ENCODE peak calls at places on chromosomes 3 and 15, in four cellular contexts. H is adrenal gland, Y is tibial nerve, E is stomach. N is an unnamed sample.

GRCh38 chr15:74781673-74782595 is at the start of gene CSK:
- DNase-seq in H (peak; percentile 68), Y (no peak), E (peak; percentile 81), N (peak; percentile 60)

GRCh38 chr3:13344663-13345062 is 75.5 kb downstream of the NUP210 start:
- DNase-seq in H (no peak), Y (no peak), E (no peak), N (no peak)

GRCh38 chr15:68346986-68347385 is 69.4 kb downstream of the FEM1B start:
- DNase-seq in H (no peak), Y (no peak), E (no peak), N (no peak)

GRCh38 chr3:6025032-6025431 is 835.9 kb upstream of the GRM7 start:
- DNase-seq in H (no peak), Y (no peak), E (no peak), N (no peak)

GRCh38 chr3:1442271-1442670 is 349.4 kb downstream of the CNTN6 start:
- DNase-seq in H (no peak), Y (no peak), E (no peak), N (no peak)

GRCh38 chr3:159711560-159712333 is 276.9 kb upstream of the IL12A start:
- DNase-seq in H (peak; percentile 32), Y (no peak), E (no peak), N (no peak)

GRCh38 chr15:72342385-72342784 is 22.4 kb upstream of the CELF6 start:
- DNase-seq in H (no peak), Y (no peak), E (peak; percentile 32), N (no peak)

GRCh38 chr15:101689901-101690300 is 34.4 kb downstream of the TARS3 start:
- DNase-seq in H (peak; percentile 56), Y (no peak), E (no peak), N (no peak)

GRCh38 chr15:29942144-29942543 is 119.9 kb upstream of the TJP1 start:
- DNase-seq in H (no peak), Y (no peak), E (no peak), N (no peak)

GRCh38 chr3:16510620-16511319 is 2.7 kb downstream of the RFTN1 start:
- DNase-seq in H (no peak), Y (no peak), E (no peak), N (no peak)

GRCh38 chr3:172376402-172376801 is 71.9 kb downstream of the GHSR start:
- DNase-seq in H (no peak), Y (no peak), E (no peak), N (no peak)
- H3K36me3 ChIP-seq in H (no peaks in the 10 kb centered on the region), Y (peaks cover 91% of the 10 kb centered on the region), E (peaks cover 79% of the 10 kb centered on the region), N (peaks cover 43% of the 10 kb centered on the region)

GRCh38 chr15:39587910-39588530 is 7.1 kb downstream of the THBS1 start:
- DNase-seq in H (no peak), Y (no peak), E (no peak), N (no peak)
- TF ChIP-seq POLR2A in H (no peak), Y (no peak), E (no peak), N (no peak)

DNA sequence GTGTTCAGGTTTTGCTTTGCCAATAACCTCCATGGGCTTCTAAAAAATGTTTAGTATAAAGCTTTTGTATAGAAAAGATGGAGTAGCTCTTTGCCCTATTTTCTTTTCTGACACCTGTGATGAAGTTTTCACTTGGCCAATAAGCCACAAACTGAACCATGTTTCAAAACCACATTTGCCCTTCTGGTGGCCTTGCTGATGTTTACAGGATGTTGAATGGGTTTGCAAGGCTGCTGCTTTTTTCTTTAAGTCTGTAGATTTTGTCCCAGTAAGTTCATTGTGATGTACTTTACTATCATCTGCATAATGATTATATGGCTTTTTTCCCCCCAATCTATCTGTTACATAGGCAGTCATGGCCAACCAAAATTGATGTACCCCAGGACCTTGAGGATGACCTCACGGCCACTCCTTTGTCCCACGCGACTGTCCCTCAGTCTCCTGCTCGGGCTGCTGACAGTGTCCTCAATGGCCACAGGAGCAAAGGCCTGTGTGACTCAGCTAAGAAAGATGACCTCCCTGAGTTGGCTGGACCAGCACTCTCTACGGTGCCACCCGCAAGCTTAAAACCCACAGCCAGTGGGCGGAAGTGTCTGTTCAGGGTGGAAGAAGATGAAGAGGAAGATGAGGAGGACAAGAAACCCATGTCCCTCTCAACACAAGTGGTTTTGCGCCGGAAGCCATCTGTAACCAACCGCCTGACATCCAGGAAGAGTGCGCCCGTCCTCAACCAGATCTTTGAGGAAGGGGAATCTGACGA is 60.8 kb downstream of the SNRK start:
- DNase-seq in H (no peak), Y (no peak), E (no peak), N (no peak)
- H3K36me3 ChIP-seq in H (no peaks in the 10 kb centered on the region), Y (peaks cover 100% of the 10 kb centered on the region), E (peaks cover 90% of the 10 kb centered on the region), N (peaks cover 82% of the 10 kb centered on the region)

DNA sequence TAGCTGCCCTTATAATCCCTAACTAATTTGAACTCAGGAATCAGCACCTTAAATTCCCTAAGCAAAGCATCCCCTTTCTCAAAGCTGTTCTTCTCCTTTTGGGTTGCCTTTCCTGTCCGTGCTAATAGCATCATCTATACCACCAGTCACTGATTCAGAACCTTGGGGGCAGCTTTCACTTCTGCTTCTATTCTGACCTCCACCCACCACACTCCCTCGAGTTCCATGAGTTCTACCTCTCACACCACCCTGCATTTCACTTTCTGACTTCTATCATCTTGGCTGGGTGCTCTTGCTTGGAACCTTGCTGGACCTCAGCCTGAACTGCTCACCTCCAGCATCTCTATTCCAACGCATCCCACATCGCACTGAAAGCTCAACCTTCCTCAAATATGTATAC is 55.4 kb upstream of the KCNMB2 start:
- DNase-seq in H (no peak), Y (no peak), E (no peak), N (no peak)
- TF ChIP-seq POLR2A in H (no peak), Y (no peak), E (no peak), N (no peak)

GRCh38 chr15:64690578-64691296 is 84.7 kb downstream of the RBPMS2 start:
- DNase-seq in H (no peak), Y (no peak), E (no peak), N (no peak)

GRCh38 chr15:64688179-64688578 is 87.2 kb downstream of the RBPMS2 start:
- DNase-seq in H (no peak), Y (no peak), E (no peak), N (no peak)

GRCh38 chr15:64688770-64689169 is 86.6 kb downstream of the RBPMS2 start:
- DNase-seq in H (no peak), Y (no peak), E (no peak), N (no peak)

GRCh38 chr15:64692166-64692565 is 83.2 kb downstream of the RBPMS2 start:
- DNase-seq in H (peak; percentile 29), Y (no peak), E (no peak), N (no peak)

GRCh38 chr15:64690008-64690407 is 85.4 kb downstream of the RBPMS2 start:
- DNase-seq in H (no peak), Y (no peak), E (no peak), N (no peak)
- H3K36me3 ChIP-seq in H (no peaks in the 10 kb centered on the region), Y (peaks cover 56% of the 10 kb centered on the region), E (peaks cover 70% of the 10 kb centered on the region), N (peaks cover 21% of the 10 kb centered on the region)

DNA sequence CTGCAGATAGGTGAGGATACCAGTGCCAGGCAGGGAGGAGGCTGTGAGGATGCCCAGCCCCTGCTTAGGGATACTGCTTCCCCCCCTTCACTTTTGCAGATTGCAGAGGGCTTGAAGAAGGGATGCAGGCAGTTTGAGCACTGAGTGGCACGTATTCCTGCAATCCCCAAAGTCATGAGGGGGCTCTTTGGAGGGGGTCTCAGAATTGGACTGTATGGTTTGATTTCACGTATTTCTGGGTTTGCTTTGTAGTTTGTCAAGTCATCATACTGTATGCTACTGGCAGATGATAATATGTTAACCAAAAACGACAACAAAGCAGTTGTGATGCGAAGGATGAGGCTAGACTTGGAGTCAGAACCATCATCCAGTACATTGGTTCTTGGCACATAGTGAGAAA is 28.1 kb downstream of the CHST14 start:
- DNase-seq in H (no peak), Y (no peak), E (no peak), N (no peak)
- TF ChIP-seq POLR2A in H (no peak), Y (no peak), E (no peak), N (no peak)